ENCODE peak calls at places on chromosomes 1 and 21, in nine cellular contexts. Z is lung, Y is astrocyte of the spinal cord, T is BJ, H is cardiac muscle cell, Q is bronchial epithelial cell, V is brain microvascular endothelial cell, M is body of pancreas, U is PC-9. K is an unnamed sample.

GRCh38 chr1:58966103-58966916 is 182.5 kb upstream of the JUN start:
- DNase-seq in Z (no peak), U (no peak), H (no peak), V (no peak), Y (no peak), T (no peak), M (no peak), Q (no peak), K (no peak)

GRCh38 chr1:238606896-238607295 is 716.2 kb upstream of the ZP4 start:
- DNase-seq in Q (peak; percentile 26), M (no peak), T (no peak), V (peak; percentile 25), Z (no peak), H (no peak), U (no peak), Y (peak; percentile 55), K (peak; percentile 38)

GRCh38 chr1:107941123-107941522 is 23.9 kb downstream of the VAV3 start:
- DNase-seq in M (no peak), Z (no peak), U (no peak), H (no peak), T (peak; percentile 55), V (no peak), Q (no peak), Y (no peak), K (no peak)

GRCh38 chr1:1630191-1630964 is 1.6 kb upstream of the MMP23B start:
- DNase-seq in M (no peak), H (peak; percentile 62), T (no peak), V (peak; percentile 56), Q (peak; percentile 49), Z (peak; percentile 46), U (no peak), Y (peak; percentile 50), K (no peak)

GRCh38 chr21:43702785-43703067 is 16.2 kb upstream of the PDXK start:
- DNase-seq in V (peak; percentile 49), T (no peak), Y (no peak), Q (peak; percentile 35), M (no peak), H (no peak), U (no peak), Z (no peak), K (no peak)

GRCh38 chr21:41581592-41582228 is 73.8 kb upstream of the TMPRSS2 start:
- DNase-seq in H (no peak), Z (no peak), Q (no peak), U (no peak), T (no peak), M (no peak), V (no peak), Y (no peak), K (no peak)

GRCh38 chr21:41895643-41896493 is 16.7 kb upstream of the PRDM15 start:
- DNase-seq in Z (no peak), H (no peak), Q (no peak), U (no peak), V (peak; percentile 10), M (no peak), T (no peak), Y (peak; percentile 41), K (no peak)

GRCh38 chr1:14602131-14602530 is 3.6 kb downstream of the KAZN start:
- DNase-seq in T (no peak), H (peak; percentile 81), Y (peak; percentile 17), V (no peak), U (no peak), M (peak; percentile 29), Q (no peak), Z (peak; percentile 39), K (peak; percentile 12)

GRCh38 chr1:107286125-107286524 is 145.3 kb downstream of the NTNG1 start:
- DNase-seq in M (no peak), U (no peak), T (no peak), V (no peak), Z (no peak), Y (no peak), Q (no peak), H (no peak), K (no peak)

GRCh38 chr1:154682252-154682651 is 74.3 kb upstream of the ADAR start:
- DNase-seq in Z (no peak), Y (no peak), T (no peak), V (no peak), Q (no peak), M (no peak), U (no peak), H (no peak), K (no peak)

GRCh38 chr1:154686507-154686906 is 78.5 kb upstream of the ADAR start:
- DNase-seq in H (no peak), Z (no peak), V (no peak), Q (no peak), U (no peak), T (no peak), Y (no peak), M (no peak), K (no peak)

GRCh38 chr1:154689063-154689462 is 81.1 kb upstream of the ADAR start:
- DNase-seq in Y (no peak), H (no peak), Z (no peak), M (no peak), U (no peak), Q (peak; percentile 10), T (no peak), V (no peak), K (no peak)

GRCh38 chr1:154683820-154684219 is 75.8 kb upstream of the ADAR start:
- DNase-seq in Y (no peak), U (no peak), M (no peak), V (no peak), T (no peak), Z (no peak), H (no peak), Q (no peak), K (no peak)
- H3K4me3 ChIP-seq in Y (no peak overlapping the region), U (no peak overlapping the region), M (no peak overlapping the region), V (no peak overlapping the region), T (no peak overlapping the region), Z (no peak overlapping the region), H (no peak overlapping the region), Q (no peak overlapping the region), K (no peak overlapping the region)

GRCh38 chr1:70864302-70864701 is 183.3 kb downstream of the PTGER3 start:
- DNase-seq in Q (peak; percentile 5), V (no peak), T (peak; percentile 23), U (no peak), Z (no peak), M (no peak), H (no peak), Y (no peak), K (no peak)

GRCh38 chr1:70871790-70872189 is 175.8 kb downstream of the PTGER3 start:
- DNase-seq in Y (no peak), H (no peak), M (no peak), U (no peak), Q (no peak), Z (no peak), T (no peak), V (no peak), K (no peak)

GRCh38 chr1:70863256-70863655 is 184.4 kb downstream of the PTGER3 start:
- DNase-seq in Z (no peak), T (no peak), V (no peak), Y (no peak), M (no peak), U (no peak), H (no peak), Q (no peak), K (no peak)

DNA sequence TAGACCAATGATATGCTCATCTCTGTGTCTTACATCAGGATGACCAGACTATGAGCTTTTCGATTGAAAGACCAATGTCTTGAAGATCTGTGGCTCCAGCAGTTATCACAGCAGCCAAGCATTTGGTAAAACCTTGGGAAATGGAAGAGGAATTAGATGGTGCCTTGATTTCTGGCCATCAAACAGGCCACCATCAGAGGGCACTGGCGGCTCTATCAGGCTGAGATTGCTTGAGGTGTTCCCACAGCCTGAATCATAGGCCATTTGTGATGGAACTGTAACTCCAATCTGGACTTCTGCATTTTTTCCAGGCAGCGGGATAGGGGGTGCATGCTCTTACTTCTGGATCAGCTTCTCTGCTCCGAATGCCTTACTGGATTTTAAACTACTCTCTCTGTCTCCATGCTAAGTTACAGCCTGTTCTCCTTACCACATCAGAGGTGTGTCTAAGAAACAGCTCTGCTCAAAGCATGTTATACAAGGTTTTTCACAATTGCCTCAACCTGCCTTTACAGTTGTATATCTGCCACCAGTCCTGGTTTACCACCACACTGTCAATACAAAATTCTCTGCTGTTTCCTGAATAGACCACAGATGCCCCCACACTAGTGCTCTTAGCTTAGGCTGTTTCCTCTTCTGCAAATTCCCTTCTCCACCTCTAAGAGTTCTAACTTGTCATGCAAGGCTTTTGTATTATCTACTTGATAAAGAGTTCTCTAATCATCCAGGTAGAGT is 180.9 kb downstream of the PTGER3 start:
- DNase-seq in H (no peak), U (no peak), V (no peak), T (no peak), M (no peak), Q (no peak), Y (no peak), Z (no peak), K (no peak)
- TF ChIP-seq CTCF in H (no peak), U (peak; percentile 18), V (no peak), T (no peak), M (peak; percentile 13), Q (no peak), Y (no peak), Z (no peak), K (no peak)

DNA sequence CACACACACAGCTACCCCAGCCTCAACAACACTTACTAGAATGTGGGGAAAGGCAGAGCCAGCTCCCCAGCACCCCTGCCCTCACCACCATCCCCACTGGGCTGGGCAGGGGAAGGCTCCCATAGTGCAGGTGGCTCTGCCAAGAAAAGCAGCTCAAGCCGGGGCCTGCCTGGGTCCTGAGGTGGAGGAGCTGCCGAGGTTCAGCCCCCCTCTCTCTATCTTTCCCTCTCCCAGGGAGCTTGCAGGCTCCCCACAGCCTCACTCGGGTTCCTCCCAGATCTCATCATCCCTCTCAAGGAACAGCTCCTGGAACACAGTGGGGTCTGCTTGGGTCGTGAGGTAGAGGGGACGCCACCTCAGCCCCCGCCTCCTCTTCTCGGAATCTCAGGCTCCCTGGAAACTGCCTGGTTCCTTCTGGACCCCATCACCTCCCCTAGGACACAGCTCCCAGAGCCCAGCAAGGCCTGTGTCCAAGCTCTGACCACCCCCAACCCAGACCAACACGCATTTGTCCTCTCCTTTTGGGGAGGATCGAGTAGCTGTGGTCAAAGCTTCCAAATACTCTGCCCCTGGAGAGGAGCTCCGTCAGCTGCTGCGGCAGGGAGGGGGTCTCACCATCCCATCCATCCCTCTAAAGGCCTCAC is 704 bp downstream of the S100A16 start:
- DNase-seq in H (no peak), M (no peak), T (no peak), Q (no peak), Z (no peak), Y (peak; percentile 32), V (no peak), U (no peak), K (no peak)
- H3K4me3 ChIP-seq in H (peak overlapping the region; percentile 50), M (peak overlapping the region; percentile 40), T (peak overlapping the region; percentile 72), Q (peak overlapping the region; percentile 88), Z (peak overlapping the region; percentile 15), Y (peak overlapping the region; percentile 86), V (peak overlapping the region; percentile 61), U (peak overlapping the region; percentile 89), K (peak overlapping the region; percentile 87)

DNA sequence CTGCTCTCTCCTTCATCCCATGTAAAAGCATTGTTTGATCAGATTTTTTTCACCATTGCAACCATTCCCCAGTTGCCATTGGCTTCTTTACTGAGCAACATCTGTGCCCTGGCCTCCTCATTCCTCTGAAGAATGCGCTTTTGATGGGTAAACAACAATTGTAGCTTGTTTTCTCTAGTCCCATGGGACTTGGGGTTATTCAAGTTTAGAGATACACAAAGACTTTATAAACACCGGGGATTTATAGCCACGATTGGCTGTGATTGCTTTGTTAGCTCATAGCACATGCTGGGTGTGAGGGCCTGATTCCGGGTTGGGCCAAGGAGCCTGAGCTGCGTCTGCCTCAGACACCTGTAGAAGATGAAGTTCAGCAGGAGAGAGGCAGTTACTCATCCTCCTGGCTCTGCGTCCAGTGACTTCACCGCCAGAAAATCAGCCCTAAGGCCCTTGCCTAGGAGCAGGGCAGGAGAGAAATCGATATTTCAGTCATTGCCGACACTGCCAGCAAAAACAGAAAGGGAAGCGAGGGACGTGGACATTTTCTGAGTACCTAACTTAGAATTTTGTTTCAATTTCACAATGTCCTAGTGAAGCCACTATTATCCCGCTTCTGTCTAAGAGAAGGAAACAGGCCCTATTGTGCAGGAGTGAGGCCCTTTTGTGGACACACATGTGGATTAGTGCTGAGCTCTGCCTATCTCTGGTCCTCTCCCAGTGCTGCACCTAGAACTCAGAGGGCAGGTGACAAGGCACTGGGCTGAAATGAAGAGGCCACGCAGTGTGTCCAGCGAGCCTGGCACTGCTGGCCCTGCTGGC is 159.8 kb upstream of the USP24 start:
- DNase-seq in Z (peak; percentile 22), H (no peak), T (no peak), U (no peak), Y (no peak), V (no peak), M (no peak), Q (no peak), K (no peak)
- TF ChIP-seq CTCF in Z (no peak), H (no peak), T (no peak), U (no peak), Y (no peak), V (no peak), M (no peak), Q (no peak), K (no peak)

K was measured in kidney epithelial cell.